ENCODE peak calls at places on chromosomes 3 and 15, in nine cellular contexts. S is astrocyte, O is AG04449, X is MM.1S, N is brain microvascular endothelial cell, T is Caco-2, H is DND-41, A is heart right ventricle, P is Peyer's patch. J is an unnamed sample.

GRCh38 chr3:177211503-177212277 is 14.4 kb upstream of the TBL1XR1 start:
- DNase-seq in N (no peak), T (no peak), P (peak; percentile 64), O (no peak), S (no peak), A (no peak), H (no peak), X (no peak), J (no peak)

GRCh38 chr3:10142707-10143560 is 1.4 kb downstream of the VHL start:
- DNase-seq in S (no peak), X (no peak), A (no peak), P (no peak), T (peak; percentile 29), N (no peak), O (no peak), H (peak; percentile 57), J (peak; percentile 30)

GRCh38 chr3:177522051-177522450 is 324.8 kb upstream of the TBL1XR1 start:
- DNase-seq in X (no peak), A (no peak), H (no peak), S (peak; percentile 73), P (no peak), O (no peak), N (no peak), T (no peak), J (no peak)

GRCh38 chr15:98025237-98025636 is 64.7 kb downstream of the ARRDC4 start:
- DNase-seq in H (no peak), X (no peak), A (no peak), S (peak; percentile 62), T (no peak), P (no peak), N (no peak), O (no peak), J (no peak)

GRCh38 chr3:71247221-71247947 is 336.1 kb downstream of the FOXP1 start:
- DNase-seq in O (no peak), N (peak; percentile 73), T (peak; percentile 75), S (no peak), P (no peak), A (peak; percentile 24), H (no peak), X (no peak), J (no peak)

GRCh38 chr3:195259564-195260285 is 11.2 kb downstream of the XXYLT1 start:
- DNase-seq in H (peak; percentile 92), A (peak; percentile 93), S (peak; percentile 84), T (peak; percentile 94), O (no peak), N (peak; percentile 95), X (peak; percentile 99), P (peak; percentile 90), J (peak; percentile 95)

GRCh38 chr3:120062474-120062873 is 31.8 kb downstream of the GSK3B start:
- DNase-seq in T (no peak), N (no peak), S (no peak), H (no peak), P (no peak), X (no peak), A (no peak), O (no peak), J (no peak)

GRCh38 chr3:100225883-100226282 is 34.9 kb upstream of the TBC1D23 start:
- DNase-seq in X (no peak), H (no peak), S (no peak), T (no peak), P (no peak), O (no peak), A (no peak), N (no peak), J (no peak)

GRCh38 chr15:80182611-80183210 is 29.9 kb downstream of the FAH start:
- DNase-seq in X (no peak), A (peak; percentile 15), T (no peak), H (no peak), P (no peak), S (peak; percentile 76), N (peak; percentile 50), O (peak; percentile 57), J (no peak)

GRCh38 chr3:164332856-164333802 is 745.2 kb downstream of the SI start:
- DNase-seq in H (no peak), S (peak; percentile 13), A (no peak), O (no peak), X (no peak), P (no peak), N (peak; percentile 13), T (peak; percentile 39), J (no peak)

GRCh38 chr3:113436794-113437193 is 4.5 kb downstream of the CFAP44 start:
- DNase-seq in O (peak; percentile 10), T (no peak), A (no peak), N (peak; percentile 69), X (no peak), H (no peak), P (no peak), S (peak; percentile 76), J (no peak)

DNA sequence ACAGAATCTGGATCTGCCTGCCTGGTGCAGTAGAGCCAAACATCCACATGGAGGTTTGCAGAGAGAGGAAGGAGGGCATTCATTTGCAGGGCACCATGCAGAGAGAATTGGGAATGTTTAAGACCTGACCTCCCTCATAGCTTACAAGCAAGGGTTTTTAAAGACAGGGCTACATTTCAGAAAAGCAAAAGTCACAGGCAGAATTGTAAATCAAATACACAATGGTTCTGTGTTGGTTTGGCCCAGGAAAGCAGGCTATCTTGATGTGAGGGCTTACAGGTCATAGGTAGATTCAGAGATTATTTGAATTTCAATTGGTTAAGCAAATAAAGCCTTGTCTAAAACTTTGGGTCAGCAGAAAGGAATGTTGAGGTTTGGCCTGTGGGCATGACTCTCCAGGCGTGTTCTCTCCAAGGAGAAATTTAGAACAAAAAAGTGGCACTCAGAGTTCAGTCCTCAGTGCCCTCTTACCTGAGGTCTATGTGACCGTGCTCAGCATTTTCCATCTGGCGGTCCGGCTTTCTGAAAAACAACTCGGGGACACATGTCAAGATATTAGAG is 91.5 kb downstream of the CD47 start:
- DNase-seq in X (no peak), S (peak; percentile 34), O (no peak), P (no peak), N (no peak), T (no peak), H (no peak), A (no peak), J (no peak)
- TF ChIP-seq CTCF in X (no peak), S (no peak), O (no peak), P (no peak), N (no peak), T (no peak), H (no peak), A (no peak), J (no peak)

DNA sequence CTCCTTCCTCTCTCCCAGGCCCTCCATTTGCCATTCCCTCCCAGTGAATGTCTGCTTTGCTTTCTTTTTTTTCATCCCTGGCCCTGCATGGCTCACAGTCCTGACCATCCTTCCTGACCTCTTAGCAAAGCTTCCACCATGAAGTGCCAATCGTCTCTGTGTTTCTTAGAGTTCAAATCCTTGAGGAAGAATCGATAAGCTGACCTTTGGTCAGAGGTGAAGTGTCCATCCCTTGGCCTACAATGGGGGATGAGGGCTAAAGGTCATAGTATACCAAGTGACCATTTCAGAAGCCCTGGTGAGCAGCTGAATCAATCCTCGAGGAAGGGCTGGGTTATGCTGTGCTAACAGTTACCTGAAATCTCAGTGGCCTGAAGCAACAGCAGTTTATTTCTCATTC is 328.0 kb downstream of the SHQ1 start:
- DNase-seq in H (no peak), N (no peak), O (no peak), A (no peak), X (no peak), T (no peak), P (no peak), S (no peak), J (no peak)
- TF ChIP-seq CTCF in H (no peak), N (no peak), O (no peak), A (no peak), X (no peak), T (no peak), P (no peak), S (no peak), J (no peak)

GRCh38 chr3:123640311-123641083 is 55.6 kb upstream of the HACD2 start:
- DNase-seq in N (no peak), T (no peak), A (no peak), P (no peak), O (no peak), S (peak; percentile 84), X (no peak), H (no peak), J (no peak)

GRCh38 chr3:123637131-123637530 is 52.3 kb upstream of the HACD2 start:
- DNase-seq in T (no peak), A (no peak), P (no peak), N (no peak), O (no peak), X (no peak), S (no peak), H (no peak), J (no peak)

GRCh38 chr3:123637841-123638240 is 53.0 kb upstream of the HACD2 start:
- DNase-seq in A (no peak), N (no peak), X (no peak), P (no peak), O (no peak), S (no peak), T (no peak), H (no peak), J (no peak)

GRCh38 chr3:123641084-123641462 is 56.2 kb upstream of the HACD2 start:
- DNase-seq in T (no peak), A (no peak), N (no peak), O (no peak), X (no peak), S (no peak), H (no peak), P (no peak), J (no peak)

DNA sequence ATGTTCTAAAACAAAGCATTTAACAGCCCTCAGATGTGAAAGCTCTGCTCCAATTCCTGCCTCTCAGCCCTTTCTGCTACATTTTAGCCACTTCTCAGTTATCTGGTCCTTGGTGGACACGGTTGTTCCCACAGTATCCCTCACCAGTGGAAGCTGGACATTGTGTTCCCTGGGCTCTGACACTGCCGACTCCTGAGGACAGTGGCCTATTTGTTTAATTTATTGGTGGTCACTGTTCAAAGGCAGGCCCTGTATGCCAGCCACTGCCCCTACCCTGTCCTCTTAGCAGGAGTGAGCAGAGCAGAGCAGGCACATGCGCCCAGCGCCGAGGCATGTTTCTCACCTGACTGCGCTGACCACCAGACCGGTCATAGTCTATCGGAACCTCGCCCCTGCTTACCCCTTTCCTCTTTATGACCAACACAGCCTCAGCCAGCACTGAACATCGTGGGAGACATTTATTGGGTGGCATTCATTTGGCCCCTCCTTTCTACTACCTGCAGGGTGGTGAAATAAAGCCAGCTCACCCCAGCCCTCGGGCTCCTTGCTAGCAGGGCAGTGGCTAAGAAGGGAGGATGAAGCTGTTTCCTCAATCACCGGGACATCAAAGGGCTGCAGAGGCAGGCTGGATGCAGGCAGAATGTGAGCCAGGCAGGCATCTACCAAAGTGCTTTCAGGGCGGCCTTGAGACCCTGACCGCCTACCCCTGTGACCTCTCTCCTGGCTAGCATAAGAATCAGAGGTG is 54.3 kb upstream of the HACD2 start:
- DNase-seq in O (no peak), H (no peak), N (no peak), X (no peak), A (no peak), P (no peak), T (no peak), S (no peak), J (no peak)
- TF ChIP-seq CTCF in O (no peak), H (no peak), N (no peak), X (no peak), A (no peak), P (no peak), T (no peak), S (no peak), J (no peak)

DNA sequence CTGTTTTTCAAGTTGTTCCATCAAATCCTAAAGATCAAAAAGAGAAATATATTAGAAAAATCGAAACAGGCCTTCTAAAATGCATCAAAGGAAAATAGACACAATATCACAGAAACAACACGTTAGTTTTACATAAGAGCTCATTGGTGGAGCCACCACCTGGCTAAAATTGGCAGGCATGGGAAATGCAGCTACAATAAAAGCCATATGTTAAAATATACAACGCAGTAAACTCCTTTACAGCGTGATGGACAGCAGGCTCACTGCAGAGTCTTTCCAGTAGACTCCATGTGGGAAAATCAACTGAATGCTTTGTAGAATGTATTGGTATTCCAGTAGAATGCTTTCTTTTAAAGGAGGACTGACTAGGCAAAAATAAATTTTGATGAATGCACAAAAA is 40.9 kb upstream of the MYO5C start:
- DNase-seq in P (no peak), H (no peak), S (no peak), X (no peak), N (no peak), O (no peak), A (no peak), T (no peak), J (no peak)
- TF ChIP-seq CTCF in P (peak; percentile 38), H (peak; percentile 16), S (no peak), X (no peak), N (no peak), O (no peak), A (peak; percentile 11), T (peak; percentile 29), J (no peak)